ENCODE peak calls at places on chromosomes 11 and 22, in four cellular contexts. T is IMR-90, K is GM12878, G is K562. W is an unnamed sample.

GRCh38 chr22:29152381-29153138 is 53.1 kb upstream of the EMID1 start:
- DNase-seq in T (no peak), G (peak), K (no peak), W (no peak)

GRCh38 chr22:25187469-25187868 is 12.2 kb upstream of the CRYBB3 start:
- DNase-seq in G (no peak), T (no peak), K (no peak), W (no peak)

GRCh38 chr11:71349627-71350026 is 97.2 kb upstream of the SHANK2 start:
- DNase-seq in K (no peak), T (no peak), G (no peak), W (no peak)

GRCh38 chr22:50612168-50612714 is 11.6 kb downstream of the MAPK8IP2 start:
- DNase-seq in G (no peak), K (no peak), T (no peak), W (no peak)

GRCh38 chr11:113934797-113935196 is 30.2 kb downstream of the HTR3B start:
- DNase-seq in G (no peak), T (no peak), K (no peak), W (no peak)

GRCh38 chr11:121482231-121483129 is 29.7 kb upstream of the SORL1-AS1 start:
- DNase-seq in K (peak), G (no peak), T (no peak), W (no peak)

GRCh38 chr22:42069801-42070516 is 653 bp downstream of the NAGA start:
- DNase-seq in K (no peak), T (no peak), G (peak), W (no peak)

GRCh38 chr11:115324569-115325432 is 179.4 kb downstream of the CADM1 start:
- DNase-seq in T (peak), K (peak), G (peak), W (peak)

GRCh38 chr22:17743661-17744411 is 30.4 kb downstream of the BID start:
- DNase-seq in G (no peak), T (no peak), K (no peak), W (no peak)

GRCh38 chr11:92480519-92480918 is 255.9 kb downstream of the FAT3 start:
- DNase-seq in G (no peak), T (peak), K (no peak), W (no peak)

GRCh38 chr11:76700177-76701100 is 29.9 kb upstream of the LRRC32 start:
- DNase-seq in G (peak), T (peak), K (no peak), W (peak)

GRCh38 chr22:32801001-32801435 is 487 bp upstream of the TIMP3 start:
- DNase-seq in K (no peak), G (no peak), T (no peak), W (no peak)

GRCh38 chr11:75562836-75563484 is 907 bp downstream of the SERPINH1 start:
- DNase-seq in K (no peak), T (peak), G (peak), W (no peak)

GRCh38 chr11:44605068-44605708 is 39.7 kb downstream of the CD82 start:
- DNase-seq in K (no peak), G (no peak), T (no peak), W (no peak)

GRCh38 chr11:117621226-117621625 is 175.8 kb downstream of the DSCAML1 start:
- DNase-seq in G (peak), T (peak), K (no peak), W (peak)

GRCh38 chr11:61495801-61496601 is 12.5 kb upstream of the LRRC10B start:
- DNase-seq in K (no peak), T (peak), G (no peak), W (no peak)

GRCh38 chr11:121463689-121464335 is 11.0 kb upstream of the SORL1-AS1 start:
- DNase-seq in T (no peak), G (no peak), K (no peak), W (no peak)

GRCh38 chr11:134714021-134714656 is 302.1 kb upstream of the B3GAT1 start:
- DNase-seq in G (no peak), T (no peak), K (no peak), W (no peak)

GRCh38 chr11:93541884-93542752 is 1.1 kb downstream of the SMCO4 start:
- DNase-seq in G (peak), T (peak), K (no peak), W (peak)

GRCh38 chr22:31561238-31561887 is 65.0 kb downstream of the SFI1 start:
- DNase-seq in T (peak), G (peak), K (no peak), W (peak)
- TF ChIP-seq ELK1 in T (no peak), G (no peak), K (no peak), W (no peak)

GRCh38 chr11:102364991-102365390 is 18.0 kb downstream of the BIRC2 start:
- DNase-seq in G (no peak), T (no peak), K (no peak), W (no peak)

GRCh38 chr11:102368472-102368871 is 21.5 kb downstream of the BIRC2 start:
- DNase-seq in T (no peak), G (no peak), K (peak), W (no peak)

GRCh38 chr11:102367364-102367763 is 20.4 kb downstream of the BIRC2 start:
- DNase-seq in K (no peak), T (peak), G (peak), W (peak)
- TF ChIP-seq ELK1 in K (no peak), T (no peak), G (no peak), W (no peak)

GRCh38 chr11:119560961-119561360 is 138.0 kb upstream of the THY1 start:
- DNase-seq in T (no peak), G (no peak), K (no peak), W (no peak)
- TF ChIP-seq ELK1 in T (no peak), G (no peak), K (no peak), W (no peak)

GRCh38 chr11:8777907-8778767 is 95.5 kb downstream of the RPL27A start:
- DNase-seq in K (no peak), G (no peak), T (peak), W (no peak)
- TF ChIP-seq ELK1 in K (no peak), G (no peak), T (no peak), W (no peak)

GRCh38 chr22:46122511-46122971 is 27.8 kb upstream of the PPARA start:
- DNase-seq in T (peak), K (no peak), G (peak), W (peak)
- TF ChIP-seq ELK1 in T (no peak), K (no peak), G (no peak), W (no peak)

GRCh38 chr11:108929241-108929640 is 264.4 kb downstream of the DDX10 start:
- DNase-seq in G (no peak), K (no peak), T (peak), W (peak)
- TF ChIP-seq ELK1 in G (no peak), K (no peak), T (no peak), W (no peak)

GRCh38 chr11:29002816-29003215 is 894.6 kb downstream of the METTL15 start:
- DNase-seq in T (no peak), K (no peak), G (no peak), W (no peak)
- TF ChIP-seq ELK1 in T (no peak), K (no peak), G (no peak), W (no peak)

DNA sequence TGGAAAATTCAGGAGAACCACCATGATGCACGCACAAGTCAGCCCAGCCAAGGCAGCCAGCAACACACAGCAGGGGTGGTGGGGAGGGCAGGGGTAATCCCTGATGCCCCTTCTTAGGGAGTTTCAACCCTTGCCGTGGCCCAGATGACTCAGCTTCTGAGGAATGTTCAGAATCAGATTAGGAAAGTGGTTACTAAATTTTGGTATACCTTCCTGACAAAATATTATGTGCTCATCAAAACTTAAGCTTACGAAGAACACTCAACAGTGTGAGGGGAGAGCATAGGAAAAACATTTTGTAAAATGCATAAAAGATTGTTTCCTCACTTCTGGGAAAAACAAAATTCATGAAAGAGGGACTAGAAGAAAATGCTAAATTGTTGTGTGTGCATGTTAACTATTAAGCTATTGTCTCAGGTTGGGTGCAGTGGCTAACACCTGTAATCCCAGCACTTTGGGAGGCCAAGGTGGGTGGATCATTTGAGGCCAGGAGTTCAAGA is 32.1 kb downstream of the SERPIND1 start:
- DNase-seq in K (no peak), G (peak), T (peak), W (no peak)
- TF ChIP-seq ELK1 in K (no peak), G (no peak), T (no peak), W (no peak)

GRCh38 chr22:48938741-48939140 is 888.9 kb downstream of the BRD1 start:
- DNase-seq in T (no peak), K (no peak), G (no peak), W (no peak)
- TF ChIP-seq ELK1 in T (no peak), K (no peak), G (no peak), W (no peak)

W was measured in A549.